ENCODE peak calls at places on chromosomes 6 and 20, in ten cellular contexts. One of them, this sample, is unnamed.

GRCh38 chr6:37137881-37138568 is 31.9 kb upstream of the PIM1 start:
- DNase-seq in uterus: no peak
- DNase-seq in endothelial cell: peak; percentile 52
- DNase-seq in HFFc6: peak; percentile 61
- DNase-seq in bronchial epithelial cell: peak; percentile 64
- DNase-seq in HL-60: no peak
- DNase-seq in heart right ventricle: no peak
- DNase-seq in GM12865: no peak
- DNase-seq in nephron progenitor cell: peak; percentile 65
- DNase-seq in AG10803: no peak
- DNase-seq in this sample: no peak

GRCh38 chr6:2818593-2818992 is 23.1 kb downstream of the SERPINB1 start:
- DNase-seq in uterus: no peak
- DNase-seq in endothelial cell: no peak
- DNase-seq in HFFc6: peak; percentile 17
- DNase-seq in bronchial epithelial cell: peak; percentile 85
- DNase-seq in HL-60: no peak
- DNase-seq in heart right ventricle: no peak
- DNase-seq in GM12865: no peak
- DNase-seq in nephron progenitor cell: no peak
- DNase-seq in AG10803: peak; percentile 36
- DNase-seq in this sample: no peak

GRCh38 chr20:15179426-15180190 is 842.2 kb upstream of the FLRT3 start:
- DNase-seq in uterus: no peak
- DNase-seq in endothelial cell: no peak
- DNase-seq in HFFc6: no peak
- DNase-seq in bronchial epithelial cell: no peak
- DNase-seq in HL-60: no peak
- DNase-seq in heart right ventricle: no peak
- DNase-seq in GM12865: no peak
- DNase-seq in nephron progenitor cell: no peak
- DNase-seq in AG10803: no peak
- DNase-seq in this sample: no peak

GRCh38 chr6:74268821-74269600 is 573.0 kb downstream of the CD109 start:
- DNase-seq in uterus: no peak
- DNase-seq in endothelial cell: no peak
- DNase-seq in HFFc6: no peak
- DNase-seq in bronchial epithelial cell: no peak
- DNase-seq in HL-60: no peak
- DNase-seq in heart right ventricle: no peak
- DNase-seq in GM12865: no peak
- DNase-seq in nephron progenitor cell: no peak
- DNase-seq in AG10803: no peak
- DNase-seq in this sample: no peak

GRCh38 chr6:147281895-147282565 is 77.8 kb downstream of the STXBP5 start:
- DNase-seq in uterus: no peak
- DNase-seq in endothelial cell: no peak
- DNase-seq in HFFc6: no peak
- DNase-seq in bronchial epithelial cell: no peak
- DNase-seq in HL-60: no peak
- DNase-seq in heart right ventricle: no peak
- DNase-seq in GM12865: no peak
- DNase-seq in nephron progenitor cell: no peak
- DNase-seq in AG10803: no peak
- DNase-seq in this sample: no peak

GRCh38 chr6:95866732-95867131 is 149.0 kb upstream of the FUT9 start:
- DNase-seq in uterus: no peak
- DNase-seq in endothelial cell: peak; percentile 13
- DNase-seq in HFFc6: no peak
- DNase-seq in bronchial epithelial cell: peak; percentile 14
- DNase-seq in HL-60: no peak
- DNase-seq in heart right ventricle: no peak
- DNase-seq in GM12865: peak; percentile 52
- DNase-seq in nephron progenitor cell: no peak
- DNase-seq in AG10803: no peak
- DNase-seq in this sample: peak; percentile 3

GRCh38 chr6:19869464-19869863 is 32.3 kb downstream of the ID4 start:
- DNase-seq in uterus: no peak
- DNase-seq in endothelial cell: no peak
- DNase-seq in HFFc6: no peak
- DNase-seq in bronchial epithelial cell: no peak
- DNase-seq in HL-60: no peak
- DNase-seq in heart right ventricle: no peak
- DNase-seq in GM12865: no peak
- DNase-seq in nephron progenitor cell: no peak
- DNase-seq in AG10803: no peak
- DNase-seq in this sample: no peak

GRCh38 chr6:82118150-82118562 is 129.4 kb downstream of the IBTK start:
- DNase-seq in uterus: no peak
- DNase-seq in endothelial cell: no peak
- DNase-seq in HFFc6: no peak
- DNase-seq in bronchial epithelial cell: peak; percentile 25
- DNase-seq in HL-60: peak; percentile 21
- DNase-seq in heart right ventricle: no peak
- DNase-seq in GM12865: no peak
- DNase-seq in nephron progenitor cell: no peak
- DNase-seq in AG10803: peak; percentile 5
- DNase-seq in this sample: no peak

DNA sequence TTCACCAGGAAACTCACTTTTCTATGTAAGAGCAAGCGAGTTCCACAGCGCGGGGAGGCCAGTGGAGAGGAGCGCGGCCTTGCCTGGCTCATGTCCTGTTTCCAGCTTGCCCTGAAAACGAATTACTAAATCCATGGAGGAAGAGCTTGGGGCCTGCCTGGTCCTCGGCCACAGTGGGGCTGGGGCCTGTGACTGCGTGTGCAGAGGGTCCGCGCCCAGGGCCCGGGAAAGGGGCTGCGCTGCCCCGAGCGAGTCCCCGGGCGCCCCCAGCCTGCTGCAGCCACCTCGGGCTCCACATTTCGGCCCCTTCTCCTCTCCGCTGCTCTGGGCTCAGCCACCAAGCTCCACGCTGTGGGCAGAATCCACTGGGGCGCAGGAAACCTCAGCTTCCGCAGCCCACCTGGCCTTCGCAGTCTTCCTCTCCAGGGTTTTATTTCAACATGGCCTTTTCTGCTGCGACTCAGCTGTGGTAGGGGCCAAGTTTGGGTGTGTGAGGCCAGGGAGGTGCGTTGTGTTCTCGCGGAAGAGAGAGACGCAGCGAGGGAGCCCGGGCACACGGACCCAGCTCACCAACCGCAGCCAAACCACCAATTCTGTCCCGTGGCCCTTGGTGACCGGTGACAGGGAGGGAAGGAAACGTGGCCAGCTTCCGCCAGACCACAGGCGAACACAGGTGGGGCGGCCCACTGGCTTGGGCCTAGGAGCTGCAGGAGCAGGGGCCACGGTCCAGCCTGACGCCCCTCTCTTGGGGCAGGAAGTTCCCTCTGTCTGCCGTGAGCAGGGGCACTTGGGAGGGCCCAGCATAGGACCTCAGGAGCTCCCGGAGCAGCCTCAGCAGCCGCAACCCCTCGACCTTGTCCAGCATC is 211.4 kb downstream of the ERMARD start:
- DNase-seq in uterus: no peak
- DNase-seq in endothelial cell: no peak
- DNase-seq in HFFc6: no peak
- DNase-seq in bronchial epithelial cell: no peak
- DNase-seq in HL-60: no peak
- DNase-seq in heart right ventricle: no peak
- DNase-seq in GM12865: no peak
- DNase-seq in nephron progenitor cell: no peak
- DNase-seq in AG10803: no peak
- DNase-seq in this sample: no peak
- TF ChIP-seq CTCF in uterus: no peak
- TF ChIP-seq CTCF in endothelial cell: no peak
- TF ChIP-seq CTCF in HFFc6: no peak
- TF ChIP-seq CTCF in bronchial epithelial cell: no peak
- TF ChIP-seq CTCF in HL-60: no peak
- TF ChIP-seq CTCF in heart right ventricle: no peak
- TF ChIP-seq CTCF in GM12865: no peak
- TF ChIP-seq CTCF in nephron progenitor cell: no peak
- TF ChIP-seq CTCF in AG10803: no peak
- TF ChIP-seq CTCF in this sample: no peak

GRCh38 chr6:167546611-167547327 is 221.9 kb downstream of the TTLL2 start:
- DNase-seq in uterus: no peak
- DNase-seq in endothelial cell: no peak
- DNase-seq in HFFc6: no peak
- DNase-seq in bronchial epithelial cell: no peak
- DNase-seq in HL-60: no peak
- DNase-seq in heart right ventricle: no peak
- DNase-seq in GM12865: no peak
- DNase-seq in nephron progenitor cell: no peak
- DNase-seq in AG10803: no peak
- DNase-seq in this sample: no peak

GRCh38 chr6:167549187-167549586 is 224.3 kb downstream of the TTLL2 start:
- DNase-seq in uterus: no peak
- DNase-seq in endothelial cell: no peak
- DNase-seq in HFFc6: no peak
- DNase-seq in bronchial epithelial cell: no peak
- DNase-seq in HL-60: no peak
- DNase-seq in heart right ventricle: no peak
- DNase-seq in GM12865: no peak
- DNase-seq in nephron progenitor cell: no peak
- DNase-seq in AG10803: no peak
- DNase-seq in this sample: no peak

GRCh38 chr6:167548451-167548850 is 223.6 kb downstream of the TTLL2 start:
- DNase-seq in uterus: no peak
- DNase-seq in endothelial cell: no peak
- DNase-seq in HFFc6: no peak
- DNase-seq in bronchial epithelial cell: no peak
- DNase-seq in HL-60: no peak
- DNase-seq in heart right ventricle: no peak
- DNase-seq in GM12865: no peak
- DNase-seq in nephron progenitor cell: no peak
- DNase-seq in AG10803: no peak
- DNase-seq in this sample: no peak

GRCh38 chr6:167547328-167547692 is 222.4 kb downstream of the TTLL2 start:
- DNase-seq in uterus: no peak
- DNase-seq in endothelial cell: no peak
- DNase-seq in HFFc6: no peak
- DNase-seq in bronchial epithelial cell: no peak
- DNase-seq in HL-60: no peak
- DNase-seq in heart right ventricle: no peak
- DNase-seq in GM12865: no peak
- DNase-seq in nephron progenitor cell: no peak
- DNase-seq in AG10803: no peak
- DNase-seq in this sample: no peak

DNA sequence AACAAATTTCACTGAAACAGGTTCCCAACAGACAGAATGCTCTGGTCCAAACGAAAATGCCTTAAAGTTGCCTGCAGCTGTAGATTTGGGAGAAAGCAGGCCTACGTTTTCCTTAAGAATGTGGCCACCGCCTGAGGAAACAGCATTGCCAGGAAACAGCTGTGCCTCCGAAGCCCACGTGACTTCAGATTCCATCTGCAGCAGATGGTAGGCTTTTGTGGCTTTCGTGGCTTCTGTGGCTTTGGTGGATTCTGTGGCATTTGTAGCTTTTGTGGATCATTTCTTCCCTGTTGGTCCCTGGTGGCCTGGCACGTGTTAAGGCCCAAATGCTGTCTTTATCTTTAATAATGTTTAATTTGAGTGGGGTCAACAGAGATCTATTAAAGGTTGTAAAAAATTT is 222.9 kb downstream of the TTLL2 start:
- DNase-seq in uterus: no peak
- DNase-seq in endothelial cell: peak; percentile 27
- DNase-seq in HFFc6: no peak
- DNase-seq in bronchial epithelial cell: no peak
- DNase-seq in HL-60: no peak
- DNase-seq in heart right ventricle: no peak
- DNase-seq in GM12865: no peak
- DNase-seq in nephron progenitor cell: no peak
- DNase-seq in AG10803: peak; percentile 3
- DNase-seq in this sample: no peak
- TF ChIP-seq CTCF in uterus: no peak
- TF ChIP-seq CTCF in endothelial cell: no peak
- TF ChIP-seq CTCF in HFFc6: no peak
- TF ChIP-seq CTCF in bronchial epithelial cell: no peak
- TF ChIP-seq CTCF in HL-60: no peak
- TF ChIP-seq CTCF in heart right ventricle: no peak
- TF ChIP-seq CTCF in GM12865: no peak
- TF ChIP-seq CTCF in nephron progenitor cell: no peak
- TF ChIP-seq CTCF in AG10803: no peak
- TF ChIP-seq CTCF in this sample: no peak

GRCh38 chr6:111565316-111566221 is 40.1 kb downstream of the TRAF3IP2 start:
- DNase-seq in uterus: peak; percentile 82
- DNase-seq in endothelial cell: no peak
- DNase-seq in HFFc6: no peak
- DNase-seq in bronchial epithelial cell: no peak
- DNase-seq in HL-60: no peak
- DNase-seq in heart right ventricle: no peak
- DNase-seq in GM12865: peak; percentile 65
- DNase-seq in nephron progenitor cell: no peak
- DNase-seq in AG10803: no peak
- DNase-seq in this sample: peak; percentile 24
- TF ChIP-seq CTCF in uterus: no peak
- TF ChIP-seq CTCF in endothelial cell: peak; percentile 14
- TF ChIP-seq CTCF in HFFc6: peak; percentile 41
- TF ChIP-seq CTCF in bronchial epithelial cell: peak; percentile 52
- TF ChIP-seq CTCF in HL-60: no peak
- TF ChIP-seq CTCF in heart right ventricle: no peak
- TF ChIP-seq CTCF in GM12865: peak; percentile 41
- TF ChIP-seq CTCF in nephron progenitor cell: no peak
- TF ChIP-seq CTCF in AG10803: no peak
- TF ChIP-seq CTCF in this sample: peak; percentile 38

GRCh38 chr20:46434597-46434996 is 28.2 kb upstream of the ELMO2 start:
- DNase-seq in uterus: no peak
- DNase-seq in endothelial cell: no peak
- DNase-seq in HFFc6: no peak
- DNase-seq in bronchial epithelial cell: no peak
- DNase-seq in HL-60: no peak
- DNase-seq in heart right ventricle: no peak
- DNase-seq in GM12865: no peak
- DNase-seq in nephron progenitor cell: no peak
- DNase-seq in AG10803: no peak
- DNase-seq in this sample: no peak

GRCh38 chr20:46435146-46435545 is 28.7 kb upstream of the ELMO2 start:
- DNase-seq in uterus: no peak
- DNase-seq in endothelial cell: no peak
- DNase-seq in HFFc6: no peak
- DNase-seq in bronchial epithelial cell: no peak
- DNase-seq in HL-60: no peak
- DNase-seq in heart right ventricle: no peak
- DNase-seq in GM12865: no peak
- DNase-seq in nephron progenitor cell: no peak
- DNase-seq in AG10803: no peak
- DNase-seq in this sample: no peak

GRCh38 chr20:46433051-46433450 is 26.6 kb upstream of the ELMO2 start:
- DNase-seq in uterus: no peak
- DNase-seq in endothelial cell: no peak
- DNase-seq in HFFc6: no peak
- DNase-seq in bronchial epithelial cell: peak; percentile 27
- DNase-seq in HL-60: no peak
- DNase-seq in heart right ventricle: no peak
- DNase-seq in GM12865: no peak
- DNase-seq in nephron progenitor cell: no peak
- DNase-seq in AG10803: no peak
- DNase-seq in this sample: no peak

GRCh38 chr20:46439837-46440236 is 33.4 kb upstream of the ELMO2 start:
- DNase-seq in uterus: no peak
- DNase-seq in endothelial cell: no peak
- DNase-seq in HFFc6: no peak
- DNase-seq in bronchial epithelial cell: no peak
- DNase-seq in HL-60: no peak
- DNase-seq in heart right ventricle: no peak
- DNase-seq in GM12865: no peak
- DNase-seq in nephron progenitor cell: no peak
- DNase-seq in AG10803: no peak
- DNase-seq in this sample: no peak

GRCh38 chr20:46438156-46438750 is 31.8 kb upstream of the ELMO2 start:
- DNase-seq in uterus: no peak
- DNase-seq in endothelial cell: peak; percentile 9
- DNase-seq in HFFc6: peak; percentile 48
- DNase-seq in bronchial epithelial cell: peak; percentile 35
- DNase-seq in HL-60: no peak
- DNase-seq in heart right ventricle: no peak
- DNase-seq in GM12865: peak; percentile 35
- DNase-seq in nephron progenitor cell: no peak
- DNase-seq in AG10803: peak; percentile 41
- DNase-seq in this sample: peak; percentile 50
- TF ChIP-seq CTCF in uterus: no peak
- TF ChIP-seq CTCF in endothelial cell: no peak
- TF ChIP-seq CTCF in HFFc6: peak; percentile 59
- TF ChIP-seq CTCF in bronchial epithelial cell: peak; percentile 64
- TF ChIP-seq CTCF in HL-60: peak; percentile 11
- TF ChIP-seq CTCF in heart right ventricle: peak; percentile 28
- TF ChIP-seq CTCF in GM12865: peak; percentile 29
- TF ChIP-seq CTCF in nephron progenitor cell: peak; percentile 12
- TF ChIP-seq CTCF in AG10803: peak; percentile 58
- TF ChIP-seq CTCF in this sample: peak; percentile 14

This sample was measured in GM13977.